ENCODE peak calls at places on chromosomes 13 and 19, in four cellular contexts. K is neural progenitor cell, X is SK-N-SH, Z is IMR-90. M is an unnamed sample.
A peak's percentile ranks its signal among the peaks of the same experiment; 100 is the strongest.

GRCh38 chr19:38862321-38863059 is 12.7 kb upstream of the HNRNPL start:
- DNase-seq in K (peak; percentile 1), X (peak; percentile 81), Z (no peak), M (no peak)

GRCh38 chr19:35716735-35716984 is 1.1 kb upstream of the KMT2B start:
- DNase-seq in K (peak; percentile 97), X (no peak), Z (no peak), M (no peak)

GRCh38 chr13:114067886-114068722 is 64.3 kb downstream of the RASA3 start:
- DNase-seq in K (no peak), X (no peak), Z (no peak), M (no peak)

GRCh38 chr13:94433055-94433947 is 46.2 kb downstream of the DCT start:
- DNase-seq in K (peak; percentile 31), X (no peak), Z (no peak), M (no peak)

GRCh38 chr13:19596960-19597361 is 35.6 kb upstream of the TPTE2 start:
- DNase-seq in K (no peak), X (no peak), Z (peak; percentile 74), M (no peak)

GRCh38 chr19:39832341-39833083 is 1.4 kb downstream of the DYRK1B start:
- DNase-seq in K (no peak), X (no peak), Z (no peak), M (peak; percentile 9)

GRCh38 chr19:34364830-34365462 is at the start of gene GPI:
- DNase-seq in K (peak; percentile 72), X (peak; percentile 94), Z (peak; percentile 24), M (peak; percentile 83)

GRCh38 chr13:38602261-38602660 is 84.6 kb upstream of the FREM2 start:
- DNase-seq in K (no peak), X (no peak), Z (no peak), M (no peak)

GRCh38 chr19:9427941-9428340 is 7.4 kb downstream of the ZNF266 start:
- DNase-seq in K (no peak), X (no peak), Z (no peak), M (no peak)

GRCh38 chr13:30730526-30730925 is 4.8 kb upstream of the ALOX5AP start:
- DNase-seq in K (peak; percentile 68), X (peak; percentile 41), Z (no peak), M (no peak)

GRCh38 chr13:43883636-43884035 is 3.9 kb downstream of the LACC1 start:
- DNase-seq in K (no peak), X (no peak), Z (peak; percentile 67), M (no peak)

GRCh38 chr19:12802267-12803106 is 618 bp downstream of the THSD8 start:
- DNase-seq in K (no peak), X (no peak), Z (no peak), M (peak; percentile 43)

GRCh38 chr13:38358703-38359102 is 9.1 kb downstream of the UFM1 start:
- DNase-seq in K (no peak), X (no peak), Z (no peak), M (no peak)

GRCh38 chr13:112670118-112670517 is 19.7 kb upstream of the ATP11A start:
- DNase-seq in K (no peak), X (no peak), Z (no peak), M (no peak)

GRCh38 chr13:113404723-113405471 is 41.0 kb upstream of the GRTP1 start:
- DNase-seq in K (no peak), X (no peak), Z (no peak), M (no peak)

GRCh38 chr13:23674795-23675640 is 104.8 kb downstream of the TNFRSF19 start:
- DNase-seq in K (no peak), X (no peak), Z (peak; percentile 99), M (peak; percentile 80)

GRCh38 chr13:23921451-23921888 is 24.2 kb upstream of the C1QTNF9B start:
- DNase-seq in K (peak; percentile 58), X (peak; percentile 36), Z (peak; percentile 66), M (peak; percentile 84)

GRCh38 chr19:43467730-43468129 is 2.3 kb upstream of the LYPD3 start:
- DNase-seq in K (no peak), X (no peak), Z (peak; percentile 70), M (peak; percentile 47)

DNA sequence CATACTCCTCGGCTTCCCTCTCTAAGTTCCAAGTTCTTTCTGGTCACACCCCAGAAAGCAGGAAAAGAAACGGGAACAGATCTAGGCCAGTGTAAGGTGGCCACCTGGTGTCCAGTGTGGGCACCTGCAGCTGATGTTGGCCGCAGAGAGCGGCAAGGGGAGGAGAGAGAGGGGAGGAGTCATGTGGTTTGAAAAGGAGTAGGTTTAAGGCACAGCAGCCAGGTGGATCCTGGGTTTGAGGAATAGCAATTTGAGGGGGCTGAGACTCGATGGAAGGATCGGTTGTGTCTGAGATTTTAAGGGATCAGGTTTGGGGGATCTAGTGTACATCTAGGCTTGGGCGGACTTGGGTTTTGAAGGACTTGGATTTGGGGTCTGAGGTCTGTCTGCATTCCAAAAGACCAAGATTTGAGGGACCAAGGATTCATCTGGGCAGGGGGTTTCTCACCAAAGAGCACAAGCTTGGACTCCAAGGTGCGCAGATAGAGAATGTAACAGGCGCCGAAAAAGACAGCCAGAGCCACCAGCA is 1.2 kb downstream of the RABAC1 start:
- DNase-seq in K (peak; percentile 92), X (peak; percentile 90), Z (peak; percentile 83), M (peak; percentile 84)
- H3K9ac ChIP-seq in K (no peak overlapping the region), X (peak overlapping the region; percentile 96), Z (peak overlapping the region; percentile 10), M (peak overlapping the region; percentile 95)

DNA sequence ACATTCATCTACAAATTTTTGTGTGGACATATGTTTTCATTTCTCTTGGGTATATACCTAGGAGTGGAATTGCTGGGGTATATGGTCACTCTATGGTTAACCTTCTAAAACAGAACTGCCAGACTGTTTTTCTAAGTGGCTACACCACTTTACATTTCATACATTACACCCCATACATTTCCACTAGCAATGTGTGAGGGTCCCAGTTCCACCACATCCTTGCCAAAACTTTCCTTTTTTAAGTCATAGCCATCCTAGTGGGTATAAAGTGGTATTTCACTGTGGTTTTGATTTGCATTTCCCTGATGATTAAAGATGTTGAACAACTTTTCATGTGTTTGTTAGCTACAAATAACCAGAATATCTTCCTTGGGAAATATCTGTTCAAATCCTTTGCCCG is 336.1 kb downstream of the SHISA2 start:
- DNase-seq in K (no peak), X (no peak), Z (no peak), M (no peak)
- H3K9ac ChIP-seq in K (no peak overlapping the region), X (no peak overlapping the region), Z (no peak overlapping the region), M (no peak overlapping the region)

DNA sequence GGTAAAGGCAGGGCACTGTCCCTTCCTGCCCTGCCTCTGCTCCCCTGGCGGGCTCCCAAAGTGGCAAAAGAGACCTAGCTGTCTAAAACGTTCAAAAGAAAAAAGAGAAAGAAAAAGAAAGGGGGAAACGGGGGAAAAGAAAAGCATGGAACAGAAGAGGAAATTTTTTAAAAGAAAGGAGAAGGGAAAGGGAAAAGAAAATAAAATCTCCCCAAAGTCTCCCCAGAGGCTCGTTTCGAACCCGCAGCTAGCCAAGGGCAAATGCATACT is 37.0 kb upstream of the FLT1 start:
- DNase-seq in K (no peak), X (no peak), Z (no peak), M (no peak)
- H3K9ac ChIP-seq in K (no peak overlapping the region), X (no peak overlapping the region), Z (peak overlapping the region; percentile 52), M (peak overlapping the region; percentile 15)

GRCh38 chr19:5578094-5578846 is 10.5 kb upstream of the TINCR start:
- DNase-seq in K (peak; percentile 85), X (peak; percentile 95), Z (peak; percentile 38), M (peak; percentile 80)

GRCh38 chr19:5575553-5575952 is 7.8 kb upstream of the TINCR start:
- DNase-seq in K (no peak), X (no peak), Z (no peak), M (no peak)

GRCh38 chr19:5579697-5580096 is 11.9 kb upstream of the TINCR start:
- DNase-seq in K (no peak), X (no peak), Z (no peak), M (no peak)

GRCh38 chr19:5580116-5580515 is 12.4 kb upstream of the TINCR start:
- DNase-seq in K (no peak), X (no peak), Z (no peak), M (no peak)

GRCh38 chr19:5579286-5579685 is 11.5 kb upstream of the TINCR start:
- DNase-seq in K (no peak), X (no peak), Z (no peak), M (no peak)
- H3K9ac ChIP-seq in K (no peak overlapping the region), X (no peak overlapping the region), Z (no peak overlapping the region), M (no peak overlapping the region)

GRCh38 chr13:83634601-83635000 is 247.7 kb downstream of the SLITRK1 start:
- DNase-seq in K (peak; percentile 5), X (no peak), Z (no peak), M (no peak)
- H3K9ac ChIP-seq in K (no peak overlapping the region), X (no peak overlapping the region), Z (no peak overlapping the region), M (no peak overlapping the region)